ENCODE peak calls at places on chromosomes 5 and 9, in four cellular contexts. U is small intestine, O is prostate gland, N is activated gamma-delta T cell treated with Interleukin-2 at 50 U/mL for 16 hours. F is an unnamed sample.
A peak's percentile ranks its signal among the peaks of the same experiment; 100 is the strongest.

GRCh38 chr5:139495644-139496435 is 13.3 kb upstream of the STING1 start:
- DNase-seq in U (no peak), O (no peak), N (no peak), F (no peak)

GRCh38 chr5:158120760-158121159 is 261.8 kb upstream of the CLINT1 start:
- DNase-seq in U (no peak), O (no peak), N (no peak), F (no peak)

GRCh38 chr5:101929628-101930027 is 366.5 kb downstream of the SLCO4C1 start:
- DNase-seq in U (no peak), O (no peak), N (no peak), F (no peak)

GRCh38 chr9:128393971-128394370 is 22.8 kb downstream of the URM1 start:
- DNase-seq in U (no peak), O (no peak), N (no peak), F (no peak)

GRCh38 chr9:75432386-75432785 is 344.1 kb downstream of the OSTF1 start:
- DNase-seq in U (no peak), O (no peak), N (no peak), F (no peak)

GRCh38 chr9:134728801-134729495 is 87.3 kb downstream of the COL5A1 start:
- DNase-seq in U (no peak), O (no peak), N (no peak), F (no peak)

GRCh38 chr9:130117816-130118632 is 54.2 kb upstream of the NCS1 start:
- DNase-seq in U (no peak), O (no peak), N (no peak), F (peak; percentile 22)

GRCh38 chr5:40430112-40430725 is 249.5 kb upstream of the PTGER4 start:
- DNase-seq in U (no peak), O (no peak), N (no peak), F (no peak)

GRCh38 chr9:134518004-134518606 is 123.5 kb upstream of the COL5A1 start:
- DNase-seq in U (no peak), O (no peak), N (no peak), F (no peak)

GRCh38 chr5:127892467-127893207 is 189.4 kb downstream of the CCDC192 start:
- DNase-seq in U (peak; percentile 18), O (no peak), N (no peak), F (no peak)

GRCh38 chr5:91257301-91257700 is 125.8 kb downstream of the ARRDC3 start:
- DNase-seq in U (no peak), O (no peak), N (no peak), F (no peak)

GRCh38 chr5:54285573-54286124 is 24.7 kb downstream of the ARL15 start:
- DNase-seq in U (peak; percentile 78), O (no peak), N (no peak), F (no peak)

GRCh38 chr9:37034938-37035471 is 937 bp upstream of the PAX5 start:
- DNase-seq in U (no peak), O (no peak), N (no peak), F (no peak)

GRCh38 chr9:34896112-34896511 is 62.0 kb upstream of the PHF24 start:
- DNase-seq in U (no peak), O (no peak), N (no peak), F (no peak)

GRCh38 chr9:93231121-93231694 is 47.3 kb downstream of the WNK2 start:
- DNase-seq in U (peak; percentile 79), O (peak; percentile 25), N (no peak), F (no peak)

GRCh38 chr9:125878241-125878640 is 131.1 kb downstream of the PBX3 start:
- DNase-seq in U (no peak), O (no peak), N (no peak), F (no peak)

GRCh38 chr5:131814990-131815389 is 18.2 kb upstream of the FNIP1 start:
- DNase-seq in U (peak; percentile 72), O (no peak), N (no peak), F (no peak)

GRCh38 chr5:78287833-78288232 is 6.7 kb downstream of the AP3B1 start:
- DNase-seq in U (no peak), O (no peak), N (no peak), F (no peak)

GRCh38 chr9:73118898-73119554 is 32.6 kb upstream of the ANXA1 start:
- DNase-seq in U (peak; percentile 19), O (no peak), N (no peak), F (no peak)

GRCh38 chr5:98368141-98368540 is 405.3 kb upstream of the RGMB start:
- DNase-seq in U (no peak), O (no peak), N (no peak), F (no peak)

F was measured in thoracic aorta.